ENCODE peak calls at places on chromosome X, in seven cellular contexts. Q is left ventricle myocardium superior; W is upper lobe of right lung; D is activated naive CD8-positive, alpha-beta T cell treated with anti-CD3 and anti-CD28 coated beads, Interleukin-2, amount 10 ng/mL, durations not matched to agents 7 days and 5 days; I is foreskin keratinocyte; T is left lung; H is T-cell. C is an unnamed sample.

GRCh38 chrX:93404121-93404520 is 269.3 kb downstream of the NAP1L3 start:
- ATAC-seq in Q (no peak), W (no peak), D (no peak), I (no peak), T (no peak), H (no peak), C (no peak)

GRCh38 chrX:108945883-108946523 is 209.6 kb upstream of the IRS4 start:
- ATAC-seq in Q (no peak), W (no peak), D (no peak), I (peak), T (no peak), H (no peak), C (no peak)

GRCh38 chrX:124736553-124737240 is 390.3 kb downstream of the SH2D1A start:
- ATAC-seq in Q (no peak), W (no peak), D (peak), I (no peak), T (no peak), H (peak), C (no peak)

GRCh38 chrX:68146054-68146453 is 287.2 kb downstream of the OPHN1 start:
- ATAC-seq in Q (peak), W (peak), D (no peak), I (peak), T (peak), H (no peak), C (no peak)

GRCh38 chrX:48998391-48998790 is 3.7 kb downstream of the GRIPAP1 start:
- ATAC-seq in Q (no peak), W (no peak), D (no peak), I (no peak), T (no peak), H (no peak), C (no peak)

GRCh38 chrX:14228611-14229010 is 198.9 kb upstream of the GEMIN8 start:
- ATAC-seq in Q (no peak), W (no peak), D (no peak), I (peak), T (no peak), H (no peak), C (no peak)

GRCh38 chrX:1534321-1535168 is 2.4 kb downstream of the P2RY8 start:
- ATAC-seq in Q (no peak), W (peak), D (peak), I (no peak), T (peak), H (peak), C (peak)

GRCh38 chrX:123108513-123109427 is 75.3 kb upstream of the GRIA3 start:
- ATAC-seq in Q (peak), W (no peak), D (no peak), I (no peak), T (no peak), H (no peak), C (no peak)

GRCh38 chrX:19964017-19964710 is 26.7 kb downstream of the BCLAF3 start:
- ATAC-seq in Q (no peak), W (no peak), D (peak), I (peak), T (no peak), H (no peak), C (peak)

GRCh38 chrX:49812177-49812576 is 16.9 kb upstream of the PAGE4 start:
- ATAC-seq in Q (no peak), W (no peak), D (no peak), I (no peak), T (no peak), H (no peak), C (no peak)

GRCh38 chrX:132802033-132802432 is 156.4 kb downstream of the HS6ST2 start:
- ATAC-seq in Q (no peak), W (no peak), D (no peak), I (no peak), T (no peak), H (no peak), C (no peak)

GRCh38 chrX:63012574-63012973 is 338.6 kb downstream of the SPIN4 start:
- ATAC-seq in Q (no peak), W (no peak), D (no peak), I (no peak), T (no peak), H (no peak), C (no peak)

GRCh38 chrX:129099206-129099605 is 424.1 kb downstream of the SMARCA1 start:
- ATAC-seq in Q (no peak), W (no peak), D (no peak), I (no peak), T (no peak), H (no peak), C (no peak)

GRCh38 chrX:281166-281999 is at the start of gene PLCXD1:
- ATAC-seq in Q (peak), W (peak), D (no peak), I (peak), T (no peak), H (no peak), C (no peak)

GRCh38 chrX:72208126-72208525 is 26.6 kb downstream of the PIN4 start:
- ATAC-seq in Q (no peak), W (no peak), D (no peak), I (no peak), T (no peak), H (no peak), C (no peak)

GRCh38 chrX:53309837-53310236 is 28.5 kb upstream of the IQSEC2 start:
- ATAC-seq in Q (no peak), W (no peak), D (no peak), I (no peak), T (no peak), H (no peak), C (no peak)

GRCh38 chrX:33160273-33160672 is 51.1 kb downstream of the DMD start:
- ATAC-seq in Q (no peak), W (no peak), D (no peak), I (peak), T (no peak), H (no peak), C (no peak)

GRCh38 chrX:124388562-124388961 is 42.2 kb downstream of the SH2D1A start:
- ATAC-seq in Q (peak), W (peak), D (peak), I (peak), T (peak), H (peak), C (no peak)

GRCh38 chrX:133958997-133959688 is 26.3 kb downstream of the GPC3 start:
- ATAC-seq in Q (no peak), W (no peak), D (no peak), I (no peak), T (no peak), H (no peak), C (no peak)

GRCh38 chrX:104921606-104922205 is 298.8 kb downstream of the TEX13A start:
- ATAC-seq in Q (no peak), W (no peak), D (no peak), I (peak), T (no peak), H (no peak), C (no peak)

GRCh38 chrX:41184312-41184711 is 99.1 kb downstream of the USP9X start:
- ATAC-seq in Q (peak), W (no peak), D (peak), I (no peak), T (no peak), H (no peak), C (peak)

GRCh38 chrX:9610774-9611392 is 146.0 kb downstream of the TBL1X start:
- ATAC-seq in Q (no peak), W (no peak), D (no peak), I (no peak), T (no peak), H (no peak), C (no peak)

GRCh38 chrX:3159995-3160715 is 118.9 kb downstream of the ARSF start:
- ATAC-seq in Q (peak), W (no peak), D (no peak), I (no peak), T (no peak), H (no peak), C (no peak)

GRCh38 chrX:65551489-65552339 is 17.1 kb upstream of the LAS1L start:
- ATAC-seq in Q (no peak), W (no peak), D (no peak), I (no peak), T (no peak), H (no peak), C (no peak)

GRCh38 chrX:103171353-103171752 is 43.6 kb upstream of the BEX4 start:
- ATAC-seq in Q (no peak), W (no peak), D (no peak), I (no peak), T (no peak), H (no peak), C (no peak)

GRCh38 chrX:71017396-71017939 is 50.7 kb downstream of the SNX12 start:
- ATAC-seq in Q (no peak), W (no peak), D (no peak), I (no peak), T (no peak), H (no peak), C (no peak)

GRCh38 chrX:54407266-54407665 is 32.9 kb upstream of the TSR2 start:
- ATAC-seq in Q (no peak), W (no peak), D (no peak), I (no peak), T (no peak), H (no peak), C (no peak)

GRCh38 chrX:117743469-117744251 is 372.9 kb downstream of the KLHL13 start:
- ATAC-seq in Q (no peak), W (no peak), D (no peak), I (peak), T (peak), H (no peak), C (no peak)

GRCh38 chrX:48890296-48890925 is 7.2 kb downstream of the TIMM17B start:
- ATAC-seq in Q (no peak), W (no peak), D (no peak), I (peak), T (no peak), H (no peak), C (peak)

GRCh38 chrX:39406799-39407198 is 605.5 kb downstream of the MID1IP1 start:
- ATAC-seq in Q (no peak), W (no peak), D (no peak), I (no peak), T (no peak), H (no peak), C (no peak)

GRCh38 chrX:47080915-47081236 is 2.6 kb downstream of the RGN start:
- ATAC-seq in Q (no peak), W (no peak), D (no peak), I (no peak), T (no peak), H (no peak), C (no peak)

GRCh38 chrX:155577682-155578081 is 35.1 kb downstream of the TMLHE start:
- ATAC-seq in Q (no peak), W (no peak), D (peak), I (no peak), T (no peak), H (peak), C (no peak)

GRCh38 chrX:148609766-148610698 is 109.6 kb downstream of the AFF2 start:
- ATAC-seq in Q (no peak), W (peak), D (no peak), I (peak), T (peak), H (no peak), C (peak)

GRCh38 chrX:11188664-11189063 is 77.5 kb downstream of the HCCS start:
- ATAC-seq in Q (no peak), W (no peak), D (no peak), I (peak), T (no peak), H (no peak), C (no peak)

GRCh38 chrX:118519411-118520205 is 24.0 kb downstream of the DOCK11 start:
- ATAC-seq in Q (peak), W (no peak), D (no peak), I (peak), T (peak), H (no peak), C (peak)

GRCh38 chrX:124413244-124413643 is 66.9 kb downstream of the SH2D1A start:
- ATAC-seq in Q (no peak), W (no peak), D (no peak), I (no peak), T (no peak), H (no peak), C (no peak)

GRCh38 chrX:37745354-37745753 is 34.5 kb upstream of the CYBB start:
- ATAC-seq in Q (peak), W (peak), D (peak), I (peak), T (peak), H (peak), C (peak)

GRCh38 chrX:87017210-87017609 is 500.4 kb upstream of the KLHL4 start:
- ATAC-seq in Q (no peak), W (no peak), D (no peak), I (no peak), T (no peak), H (no peak), C (no peak)

GRCh38 chrX:13001961-13002671 is 27.2 kb downstream of the TMSB4X start:
- ATAC-seq in Q (no peak), W (no peak), D (no peak), I (peak), T (no peak), H (no peak), C (no peak)

C was measured in stimulated activated memory B cell treated with anti-CD40 and anti-IgM and Interleukin-4, amounts not matched to agents 10 μg/mL and 1 μg/mL and 100 μg/mL, for 72 hours.